ENCODE peak calls at places on chromosomes 2 and 18, in four cellular contexts. Q is iPS-NIHi11, K is NCI-H748 treated with DMSO at 0.1 percent for 48 hours, F is GM23248. U is an unnamed sample.

GRCh38 chr2:99576775-99577174 is 87.0 kb upstream of the REV1 start:
- DNase-seq in Q (no peak), K (no peak), F (no peak), U (no peak)

GRCh38 chr2:51782874-51783765 is 751.2 kb upstream of the NRXN1 start:
- DNase-seq in Q (no peak), K (no peak), F (peak), U (no peak)

GRCh38 chr2:28366496-28367282 is 26.0 kb upstream of the FOSL2 start:
- DNase-seq in Q (no peak), K (no peak), F (no peak), U (no peak)

GRCh38 chr2:227608469-227609338 is 5.9 kb downstream of the SCYGR3 start:
- DNase-seq in Q (no peak), K (peak), F (no peak), U (no peak)

GRCh38 chr18:42113529-42114191 is 158.6 kb downstream of the PIK3C3 start:
- DNase-seq in Q (no peak), K (no peak), F (peak), U (no peak)

GRCh38 chr2:134103196-134103595 is 150.7 kb upstream of the MGAT5 start:
- DNase-seq in Q (no peak), K (no peak), F (no peak), U (no peak)

GRCh38 chr2:54770211-54770610 is 46.7 kb downstream of the EML6 start:
- DNase-seq in Q (no peak), K (no peak), F (no peak), U (no peak)

GRCh38 chr2:20217041-20217970 is 7.6 kb downstream of the SDC1 start:
- DNase-seq in Q (no peak), K (no peak), F (peak), U (no peak)

GRCh38 chr2:128058114-128058513 is 30.3 kb upstream of the SAP130 start:
- DNase-seq in Q (no peak), K (no peak), F (no peak), U (no peak)

GRCh38 chr2:160427629-160428424 is 65.8 kb downstream of the RBMS1 start:
- DNase-seq in Q (no peak), K (no peak), F (peak), U (no peak)

GRCh38 chr2:218832520-218832919 is 917 bp upstream of the PRKAG3 start:
- DNase-seq in Q (no peak), K (no peak), F (peak), U (no peak)

GRCh38 chr18:68847219-68847860 is 49.5 kb downstream of the CCDC102B start:
- DNase-seq in Q (no peak), K (peak), F (peak), U (no peak)

GRCh38 chr2:224160917-224161316 is 121.8 kb upstream of the SERPINE2 start:
- DNase-seq in Q (no peak), K (no peak), F (peak), U (no peak)

GRCh38 chr2:128748336-128748735 is 429.7 kb upstream of the HS6ST1 start:
- DNase-seq in Q (no peak), K (no peak), F (no peak), U (no peak)

GRCh38 chr2:233145726-233146125 is 85.6 kb downstream of the INPP5D start:
- DNase-seq in Q (no peak), K (no peak), F (no peak), U (no peak)

GRCh38 chr2:224957540-224958465 is 84.5 kb downstream of the DOCK10 start:
- DNase-seq in Q (no peak), K (no peak), F (peak), U (no peak)

GRCh38 chr18:49566217-49566616 is 4.4 kb downstream of the LIPG start:
- DNase-seq in Q (no peak), K (no peak), F (no peak), U (no peak)